ENCODE peak calls at places on chromosome 10, in seven cellular contexts. U, L, R, P, F, I and W are unnamed samples.

GRCh38 chr10:17006631-17007161 is 122.9 kb downstream of the CUBN start:
- ATAC-seq in U (no peak), L (peak), R (peak), P (no peak), F (no peak), I (peak), W (no peak)

GRCh38 chr10:92850186-92850585 is 1.9 kb downstream of the EXOC6 start:
- ATAC-seq in U (no peak), L (no peak), R (no peak), P (no peak), F (no peak), I (no peak), W (no peak)

GRCh38 chr10:123967626-123968243 is 76.1 kb upstream of the CPXM2 start:
- ATAC-seq in U (peak), L (peak), R (peak), P (no peak), F (peak), I (peak), W (peak)

GRCh38 chr10:1132584-1132983 is 76.4 kb downstream of the WDR37 start:
- ATAC-seq in U (no peak), L (no peak), R (no peak), P (no peak), F (no peak), I (no peak), W (no peak)

GRCh38 chr10:129968020-129968861 is 4.2 kb upstream of the EBF3 start:
- ATAC-seq in U (no peak), L (no peak), R (no peak), P (no peak), F (no peak), I (no peak), W (no peak)

GRCh38 chr10:100838986-100839385 is 73.8 kb upstream of the SLF2 start:
- ATAC-seq in U (no peak), L (no peak), R (no peak), P (no peak), F (peak), I (no peak), W (no peak)

GRCh38 chr10:34808789-34809745 is 6.0 kb downstream of the PARD3 start:
- ATAC-seq in U (no peak), L (peak), R (peak), P (no peak), F (no peak), I (peak), W (peak)

GRCh38 chr10:132554991-132555647 is 17.5 kb downstream of the INPP5A start:
- ATAC-seq in U (peak), L (peak), R (peak), P (peak), F (peak), I (peak), W (no peak)

GRCh38 chr10:124250506-124250905 is 157.1 kb upstream of the CHST15 start:
- ATAC-seq in U (peak), L (no peak), R (no peak), P (no peak), F (no peak), I (no peak), W (no peak)

GRCh38 chr10:117000580-117000979 is 4.4 kb downstream of the SHTN1 start:
- ATAC-seq in U (no peak), L (no peak), R (no peak), P (no peak), F (no peak), I (no peak), W (no peak)

GRCh38 chr10:112658900-112659328 is 211.9 kb downstream of the VTI1A start:
- ATAC-seq in U (no peak), L (no peak), R (peak), P (no peak), F (no peak), I (no peak), W (no peak)

GRCh38 chr10:21449288-21449966 is 76.1 kb downstream of the SKIDA1 start:
- ATAC-seq in U (no peak), L (no peak), R (no peak), P (no peak), F (no peak), I (no peak), W (no peak)

GRCh38 chr10:260819-261429 is 125.7 kb downstream of the ZMYND11 start:
- ATAC-seq in U (no peak), L (no peak), R (no peak), P (peak), F (no peak), I (no peak), W (no peak)

GRCh38 chr10:67666416-67667043 is 29.5 kb downstream of the CTNNA3 start:
- ATAC-seq in U (peak), L (peak), R (no peak), P (no peak), F (no peak), I (no peak), W (no peak)

GRCh38 chr10:12832096-12832495 is 169.4 kb downstream of the CCDC3 start:
- ATAC-seq in U (peak), L (no peak), R (no peak), P (no peak), F (no peak), I (no peak), W (no peak)

GRCh38 chr10:14032406-14032998 is 298.2 kb downstream of the FRMD4A start:
- ATAC-seq in U (peak), L (peak), R (no peak), P (peak), F (peak), I (peak), W (no peak)

GRCh38 chr10:75611081-75611971 is 179.9 kb downstream of the LRMDA start:
- ATAC-seq in U (peak), L (no peak), R (peak), P (no peak), F (no peak), I (peak), W (no peak)

GRCh38 chr10:16195894-16196293 is 240.9 kb upstream of the PTER start:
- ATAC-seq in U (no peak), L (no peak), R (no peak), P (no peak), F (no peak), I (no peak), W (no peak)

GRCh38 chr10:86666538-86666937 is 1.8 kb upstream of the LDB3 start:
- ATAC-seq in U (no peak), L (no peak), R (no peak), P (no peak), F (no peak), I (no peak), W (no peak)

GRCh38 chr10:36790000-36790399 is 335.4 kb upstream of the ANKRD30A start:
- ATAC-seq in U (no peak), L (no peak), R (no peak), P (no peak), F (no peak), I (no peak), W (peak)

GRCh38 chr10:43296320-43296719 is 29.5 kb upstream of the RASGEF1A start:
- ATAC-seq in U (no peak), L (no peak), R (no peak), P (no peak), F (no peak), I (no peak), W (no peak)

GRCh38 chr10:75020168-75020567 is 91.3 kb upstream of the SAMD8 start:
- ATAC-seq in U (no peak), L (no peak), R (no peak), P (no peak), F (no peak), I (no peak), W (no peak)

GRCh38 chr10:114387784-114388183 is 16.5 kb downstream of the AFAP1L2 start:
- ATAC-seq in U (no peak), L (no peak), R (no peak), P (no peak), F (no peak), I (no peak), W (no peak)

GRCh38 chr10:103897241-103897774 is 20.7 kb downstream of the STN1 start:
- ATAC-seq in U (no peak), L (no peak), R (no peak), P (no peak), F (no peak), I (no peak), W (no peak)

GRCh38 chr10:96236090-96236478 is 35.3 kb downstream of the BLNK start:
- ATAC-seq in U (peak), L (no peak), R (no peak), P (peak), F (no peak), I (no peak), W (no peak)

GRCh38 chr10:63976538-63976937 is 455.3 kb downstream of the REEP3 start:
- ATAC-seq in U (peak), L (peak), R (peak), P (peak), F (peak), I (peak), W (no peak)

GRCh38 chr10:23702977-23703414 is 264.1 kb downstream of the OTUD1 start:
- ATAC-seq in U (peak), L (peak), R (peak), P (peak), F (peak), I (peak), W (peak)